ENCODE peak calls at places on chromosome 15, in four cellular contexts. L is A549, R is WTC11, V is K562. C is an unnamed sample.

GRCh38 chr15:85771781-85772445 is 22.8 kb downstream of the KLHL25 start:
- DNase-seq in L (no peak), R (no peak), V (no peak), C (no peak)

GRCh38 chr15:25701716-25702465 is 161.2 kb downstream of the ATP10A start:
- DNase-seq in L (no peak), R (no peak), V (no peak), C (no peak)

GRCh38 chr15:39896837-39897236 is 23.2 kb downstream of the GPR176 start:
- DNase-seq in L (no peak), R (no peak), V (no peak), C (no peak)

GRCh38 chr15:92377083-92377789 is 16.4 kb upstream of the ST8SIA2 start:
- DNase-seq in L (no peak), R (no peak), V (peak; percentile 23), C (no peak)

GRCh38 chr15:60737217-60737616 is 258.3 kb upstream of the ICE2 start:
- DNase-seq in L (no peak), R (no peak), V (no peak), C (no peak)

GRCh38 chr15:95458736-95459135 is 871.8 kb upstream of the NR2F2 start:
- DNase-seq in L (no peak), R (no peak), V (no peak), C (no peak)

GRCh38 chr15:49644364-49644794 is 23.5 kb downstream of the DTWD1 start:
- DNase-seq in L (no peak), R (no peak), V (peak; percentile 6), C (no peak)

GRCh38 chr15:69648215-69648614 is 195.6 kb downstream of the RPLP1 start:
- DNase-seq in L (no peak), R (peak; percentile 28), V (no peak), C (no peak)

GRCh38 chr15:78177447-78177873 is 28.3 kb downstream of the IDH3A start:
- DNase-seq in L (peak; percentile 61), R (peak; percentile 87), V (peak; percentile 61), C (peak; percentile 30)

GRCh38 chr15:42591238-42591936 is 16.0 kb downstream of the STARD9 start:
- DNase-seq in L (peak; percentile 29), R (no peak), V (peak; percentile 47), C (peak; percentile 84)

GRCh38 chr15:89332446-89332845 is 2.2 kb downstream of the POLG start:
- DNase-seq in L (peak; percentile 77), R (peak; percentile 35), V (peak; percentile 60), C (peak; percentile 28)

GRCh38 chr15:98035577-98036010 is 75.1 kb downstream of the ARRDC4 start:
- DNase-seq in L (no peak), R (no peak), V (no peak), C (no peak)

GRCh38 chr15:78208341-78208844 is 26.0 kb downstream of the ACSBG1 start:
- DNase-seq in L (no peak), R (no peak), V (no peak), C (no peak)

GRCh38 chr15:66096711-66097058 is 156.9 kb downstream of the MEGF11 start:
- DNase-seq in L (no peak), R (no peak), V (no peak), C (no peak)

GRCh38 chr15:53588773-53589172 is 170.7 kb downstream of the WDR72 start:
- DNase-seq in L (peak; percentile 25), R (no peak), V (no peak), C (no peak)

GRCh38 chr15:40437754-40438687 is 2.7 kb upstream of the BAHD1 start:
- DNase-seq in L (no peak), R (peak; percentile 42), V (peak; percentile 50), C (no peak)

GRCh38 chr15:69472046-69472445 is 19.4 kb downstream of the RPLP1 start:
- DNase-seq in L (no peak), R (no peak), V (no peak), C (no peak)

GRCh38 chr15:96334017-96334704 is 3.7 kb downstream of the NR2F2 start:
- DNase-seq in L (no peak), R (peak; percentile 32), V (peak; percentile 26), C (no peak)

GRCh38 chr15:40487816-40488682 is 17.3 kb downstream of the CHST14 start:
- DNase-seq in L (no peak), R (no peak), V (no peak), C (no peak)

GRCh38 chr15:40937762-40938529 is 8.8 kb downstream of the DLL4 start:
- DNase-seq in L (peak; percentile 92), R (no peak), V (no peak), C (no peak)

GRCh38 chr15:92807971-92808571 is 92.1 kb upstream of the CHD2 start:
- DNase-seq in L (no peak), R (no peak), V (peak; percentile 50), C (no peak)

GRCh38 chr15:39828374-39828931 is 45.8 kb upstream of the FSIP1 start:
- DNase-seq in L (no peak), R (no peak), V (no peak), C (no peak)

GRCh38 chr15:41281236-41281635 is 50.2 kb downstream of the CHP1 start:
- DNase-seq in L (peak; percentile 10), R (no peak), V (no peak), C (peak; percentile 37)

GRCh38 chr15:98667521-98668179 is 19.3 kb downstream of the IGF1R start:
- DNase-seq in L (no peak), R (peak; percentile 44), V (no peak), C (no peak)

GRCh38 chr15:45187894-45188830 is at the start of gene SHF:
- DNase-seq in L (peak; percentile 20), R (peak; percentile 69), V (peak; percentile 50), C (peak; percentile 31)

GRCh38 chr15:69955240-69955894 is 142.3 kb downstream of the TLE3 start:
- DNase-seq in L (no peak), R (no peak), V (no peak), C (no peak)

GRCh38 chr15:92168284-92168683 is 225.4 kb upstream of the ST8SIA2 start:
- DNase-seq in L (no peak), R (no peak), V (no peak), C (no peak)

DNA sequence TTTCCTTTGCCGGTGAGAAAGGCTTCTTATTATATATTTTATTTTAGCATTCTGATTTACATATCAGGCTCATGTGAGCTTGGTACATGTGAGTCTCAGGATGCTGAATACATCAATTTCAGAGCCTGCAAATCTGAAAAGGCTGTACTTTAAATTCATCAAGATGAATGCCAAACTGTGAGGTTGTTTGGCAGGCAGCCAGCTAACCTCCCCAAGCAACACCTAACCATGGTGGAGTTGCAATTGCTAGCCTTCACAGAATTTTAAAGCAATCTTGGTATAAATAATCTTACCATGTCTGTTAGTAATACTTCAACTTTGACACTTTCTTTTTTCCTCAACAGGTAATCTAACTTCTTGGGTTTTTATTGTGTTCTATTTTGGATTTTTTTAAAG is 252.5 kb downstream of the CDIN1 start:
- DNase-seq in L (no peak), R (no peak), V (no peak), C (no peak)
- TF ChIP-seq HMGXB4 in L (no peak), R (no peak), V (no peak), C (no peak)

DNA sequence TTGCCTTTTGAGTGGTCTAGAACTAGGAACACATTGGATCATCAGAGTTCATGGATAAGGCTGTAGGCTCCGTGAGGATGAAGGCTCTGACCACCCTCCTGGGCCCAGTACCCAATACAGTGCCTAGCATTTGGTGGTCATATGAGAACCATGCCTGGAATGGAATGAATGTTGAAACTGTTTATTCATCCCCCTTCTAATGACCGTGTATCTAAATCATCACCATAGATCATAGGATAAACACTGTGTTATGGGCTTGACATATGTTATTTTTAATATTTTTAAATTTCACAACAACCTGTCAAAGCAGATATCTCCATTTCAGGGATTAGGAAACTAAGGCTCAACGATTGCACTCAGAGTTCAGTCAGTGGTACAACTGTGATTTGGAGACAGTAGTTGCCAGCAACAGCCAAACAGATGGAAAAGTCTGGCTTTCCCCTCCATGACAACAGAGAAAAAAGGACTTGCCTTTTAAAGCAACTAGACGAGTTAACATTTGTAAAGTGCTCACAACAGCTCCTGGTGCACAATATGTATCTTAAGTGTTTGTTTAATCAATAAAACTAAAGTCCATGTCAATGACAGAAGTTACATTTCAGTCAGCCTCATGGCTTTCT is 89.6 kb downstream of the TMEM266 start:
- DNase-seq in L (no peak), R (no peak), V (no peak), C (no peak)
- TF ChIP-seq NR3C1 in L (no peak), R (no peak), V (no peak), C (no peak)

DNA sequence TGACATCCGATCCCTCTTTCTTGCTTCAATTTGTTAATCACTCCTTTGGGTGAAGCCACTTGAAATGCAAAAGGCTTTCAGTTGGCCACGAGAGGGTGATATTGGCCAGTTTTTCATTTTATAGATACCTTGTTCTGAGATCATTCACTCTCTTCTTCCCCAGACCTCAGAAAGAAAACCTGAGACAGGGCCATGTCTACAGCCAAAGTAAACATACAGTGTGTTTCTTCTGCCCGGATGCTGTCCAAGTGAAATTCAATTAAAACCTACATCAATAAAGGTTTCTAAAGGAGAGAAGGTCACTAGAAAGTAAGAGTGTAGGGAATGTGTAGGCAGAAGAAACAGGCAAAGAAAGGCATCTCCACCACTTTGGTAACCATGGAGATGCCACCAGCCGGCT is 39.5 kb upstream of the FMN1 start:
- DNase-seq in L (peak; percentile 55), R (no peak), V (peak; percentile 22), C (peak; percentile 15)
- TF ChIP-seq HMGXB4 in L (no peak), R (no peak), V (no peak), C (no peak)

GRCh38 chr15:47688573-47689086 is 28.7 kb upstream of the SEMA6D start:
- DNase-seq in L (no peak), R (no peak), V (no peak), C (no peak)

GRCh38 chr15:47682661-47683060 is 34.6 kb upstream of the SEMA6D start:
- DNase-seq in L (no peak), R (no peak), V (no peak), C (no peak)

DNA sequence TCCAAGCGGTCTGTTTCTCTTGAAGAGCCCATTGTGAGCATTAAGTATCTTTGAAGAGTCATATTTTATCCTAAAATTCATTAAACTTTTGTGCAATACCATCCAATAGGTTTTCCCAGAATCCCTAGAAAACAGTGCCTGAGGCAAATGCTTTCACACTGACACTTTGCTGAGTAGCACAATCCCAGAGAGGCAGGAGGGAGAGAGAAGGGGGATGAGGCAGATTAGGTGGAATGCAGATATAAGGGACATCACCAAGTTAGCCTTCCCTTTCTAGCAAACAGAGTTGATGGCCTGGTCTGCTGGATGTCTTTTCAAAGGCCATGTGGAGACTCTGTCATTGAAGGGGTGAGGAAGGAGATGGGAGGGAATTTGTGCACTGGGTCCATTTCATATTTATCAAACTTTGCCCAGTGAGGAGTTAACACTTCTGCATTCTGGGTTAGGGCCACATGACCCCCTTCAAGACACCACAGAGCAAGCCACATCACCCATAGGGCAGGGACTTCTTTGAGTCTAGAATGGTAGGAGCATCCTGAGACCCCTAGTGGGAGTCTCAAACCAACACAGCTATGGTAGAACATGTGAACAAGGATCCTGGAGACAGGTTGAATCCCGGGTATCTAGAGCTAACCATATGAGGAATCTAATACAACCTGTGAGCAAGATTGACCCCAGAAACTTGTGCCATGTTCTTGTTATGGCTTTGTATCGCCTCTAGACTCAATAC is 32.0 kb upstream of the SEMA6D start:
- DNase-seq in L (no peak), R (no peak), V (no peak), C (no peak)
- TF ChIP-seq NR3C1 in L (no peak), R (no peak), V (no peak), C (no peak)